ENCODE peak calls at places on chromosome 2, in eight cellular contexts. C is adrenal gland; I is cardiac fibroblast; M is upper lobe of right lung; K is fibroblast of lung; X is CD8-positive, alpha-beta T cell; W is A549; Q is colonic mucosa. P is an unnamed sample.

GRCh38 chr2:28356095-28356911 is 36.4 kb upstream of the FOSL2 start:
- DNase-seq in C (peak), Q (peak), K (peak), X (no peak), W (peak), M (peak), I (peak), P (peak)

GRCh38 chr2:220553150-220553549 is 925.7 kb downstream of the SLC4A3 start:
- DNase-seq in Q (no peak), C (no peak), M (no peak), I (no peak), X (no peak), W (no peak), K (peak), P (peak)

GRCh38 chr2:69118609-69119008 is 105.6 kb downstream of the ANTXR1 start:
- DNase-seq in K (peak), Q (no peak), I (no peak), X (no peak), W (no peak), C (no peak), M (no peak), P (no peak)

GRCh38 chr2:39620067-39620466 is 45.6 kb upstream of the TMEM178A start:
- DNase-seq in K (peak), Q (peak), X (peak), M (no peak), W (peak), I (peak), C (peak), P (peak)

GRCh38 chr2:125169022-125169763 is 1144.1 kb downstream of the CNTNAP5 start:
- DNase-seq in C (no peak), K (peak), M (no peak), I (no peak), Q (no peak), W (no peak), X (no peak), P (no peak)

GRCh38 chr2:182456784-182457183 is 29.9 kb upstream of the PDE1A start:
- DNase-seq in K (peak), C (no peak), I (peak), Q (no peak), W (no peak), X (no peak), M (no peak), P (no peak)

GRCh38 chr2:86039178-86039962 is 66.3 kb downstream of the POLR1A start:
- DNase-seq in I (no peak), X (no peak), W (no peak), Q (no peak), M (peak), K (no peak), C (no peak), P (no peak)

GRCh38 chr2:17608251-17608650 is 67.8 kb downstream of the VSNL1 start:
- DNase-seq in I (no peak), K (no peak), C (peak), W (no peak), X (no peak), M (no peak), Q (no peak), P (no peak)

GRCh38 chr2:156340818-156341481 is 8.4 kb upstream of the NR4A2 start:
- DNase-seq in X (no peak), K (no peak), W (peak), C (no peak), M (no peak), I (no peak), Q (no peak), P (no peak)

GRCh38 chr2:133266075-133266925 is 302.0 kb downstream of the NCKAP5 start:
- DNase-seq in I (peak), X (no peak), Q (no peak), M (no peak), W (peak), C (no peak), K (peak), P (no peak)

GRCh38 chr2:168541887-168542286 is 85.8 kb downstream of the CERS6 start:
- DNase-seq in I (no peak), K (no peak), C (no peak), X (no peak), M (no peak), W (no peak), Q (no peak), P (no peak)

GRCh38 chr2:213733893-213734292 is 449.6 kb downstream of the SPAG16 start:
- DNase-seq in M (no peak), X (no peak), I (no peak), Q (no peak), W (no peak), C (no peak), K (no peak), P (no peak)

GRCh38 chr2:128530025-128530573 is 211.4 kb upstream of the HS6ST1 start:
- DNase-seq in K (no peak), W (no peak), Q (no peak), M (no peak), X (no peak), I (no peak), C (no peak), P (no peak)

GRCh38 chr2:68284896-68285295 is 32.6 kb upstream of the PPP3R1 start:
- DNase-seq in C (no peak), Q (peak), I (peak), X (no peak), M (no peak), W (no peak), K (peak), P (peak)

GRCh38 chr2:169136885-169137534 is 67.6 kb downstream of the DHRS9 start:
- DNase-seq in Q (no peak), K (peak), M (no peak), X (no peak), C (no peak), W (no peak), I (no peak), P (no peak)

GRCh38 chr2:46229134-46230063 is 67.8 kb upstream of the EPAS1 start:
- DNase-seq in M (no peak), Q (peak), I (peak), C (no peak), X (no peak), W (peak), K (peak), P (no peak)

GRCh38 chr2:197909377-197909776 is 105.0 kb downstream of the PLCL1 start:
- DNase-seq in I (peak), C (no peak), X (no peak), Q (no peak), M (no peak), K (peak), W (no peak), P (peak)

GRCh38 chr2:218289639-218290315 is 2.5 kb downstream of the TMBIM1 start:
- DNase-seq in K (peak), W (no peak), Q (peak), M (no peak), X (no peak), I (peak), C (peak), P (no peak)

GRCh38 chr2:30225131-30225762 is 6.1 kb upstream of the LBH start:
- DNase-seq in W (no peak), M (no peak), K (peak), I (peak), C (peak), Q (no peak), X (peak), P (peak)

GRCh38 chr2:30222031-30222430 is 9.3 kb upstream of the LBH start:
- DNase-seq in K (no peak), I (no peak), X (no peak), C (no peak), M (no peak), W (no peak), Q (no peak), P (no peak)

GRCh38 chr2:30223413-30223874 is 7.9 kb upstream of the LBH start:
- DNase-seq in M (no peak), K (no peak), C (peak), X (no peak), W (no peak), Q (no peak), I (no peak), P (no peak)

GRCh38 chr2:30222636-30223360 is 8.5 kb upstream of the LBH start:
- DNase-seq in X (no peak), M (no peak), Q (no peak), I (no peak), C (peak), K (no peak), W (no peak), P (no peak)

GRCh38 chr2:30224147-30224546 is 7.2 kb upstream of the LBH start:
- DNase-seq in X (no peak), K (no peak), I (no peak), Q (no peak), M (no peak), W (no peak), C (no peak), P (no peak)
- H3K4me3 ChIP-seq in X (no peak), K (no peak), I (no peak), Q (no peak), M (no peak), W (no peak), C (no peak), P (no peak)

GRCh38 chr2:96265840-96266569 is at the start of the genes CIAO1 and TMEM127:
- DNase-seq in Q (peak), C (peak), X (peak), K (peak), I (peak), M (peak), W (peak), P (peak)
- TF ChIP-seq CTCF in Q (no peak), C (peak), X (no peak), K (peak), I (peak), M (no peak), W (no peak), P (peak)

GRCh38 chr2:194004590-194005206 is 1652.3 kb upstream of the SLC39A10 start:
- DNase-seq in W (no peak), M (no peak), K (peak), X (no peak), I (peak), C (no peak), Q (no peak), P (no peak)
- H3K4me3 ChIP-seq in W (no peak), M (no peak), K (no peak), X (no peak), I (no peak), C (no peak), Q (no peak), P (no peak)

DNA sequence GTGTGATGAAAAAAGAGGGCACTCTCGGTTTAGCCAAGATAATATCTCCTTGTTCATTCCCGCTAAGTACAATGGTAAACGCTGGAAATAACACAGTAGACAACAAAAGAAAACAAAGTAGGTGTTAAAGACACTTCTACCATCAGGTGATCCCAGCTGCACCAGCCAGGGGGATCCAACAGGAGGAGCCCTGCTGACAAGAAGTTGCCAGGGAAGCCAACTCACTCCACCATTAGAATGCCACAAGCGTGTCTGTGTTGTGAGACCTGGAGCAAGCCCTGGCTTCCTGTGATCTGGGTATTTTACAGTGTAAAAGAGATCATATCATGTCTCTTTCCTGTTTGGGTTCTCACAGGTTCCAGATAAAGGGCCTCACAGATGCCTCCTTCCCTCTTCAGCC is 117.0 kb downstream of the GRB14 start:
- DNase-seq in I (peak), C (no peak), W (peak), M (no peak), X (no peak), K (no peak), Q (no peak), P (no peak)
- TF ChIP-seq CTCF in I (peak), C (no peak), W (peak), M (peak), X (no peak), K (no peak), Q (no peak), P (peak)

GRCh38 chr2:55408946-55409868 is 10.4 kb downstream of the CCDC88A start:
- DNase-seq in K (peak), X (no peak), M (no peak), W (no peak), I (peak), Q (no peak), C (no peak), P (no peak)
- H3K4me3 ChIP-seq in K (peak), X (no peak), M (no peak), W (no peak), I (no peak), Q (no peak), C (no peak), P (no peak)

GRCh38 chr2:238120463-238121298 is 17.8 kb upstream of the KLHL30 start:
- DNase-seq in Q (no peak), W (no peak), K (peak), I (peak), X (no peak), C (no peak), M (no peak), P (no peak)
- TF ChIP-seq CTCF in Q (no peak), W (no peak), K (no peak), I (peak), X (no peak), C (no peak), M (no peak), P (no peak)